ENCODE peak calls at places on chromosomes 5 and 9, in four cellular contexts. Z is GM23248, Q is GM23338, N is PC-9. J is an unnamed sample.

GRCh38 chr9:115443890-115444289 is 325.9 kb upstream of the TNC start:
- DNase-seq in N (no peak), Z (no peak), Q (no peak), J (no peak)

GRCh38 chr9:19782005-19782404 is 6.8 kb downstream of the SLC24A2 start:
- DNase-seq in Z (no peak), Q (peak; percentile 50), N (no peak), J (no peak)

GRCh38 chr5:40672440-40672839 is 7.3 kb upstream of the PTGER4 start:
- DNase-seq in Q (no peak), N (no peak), Z (no peak), J (no peak)

GRCh38 chr5:135242496-135243193 is 156.4 kb downstream of the MACROH2A1 start:
- DNase-seq in Z (peak; percentile 77), N (no peak), Q (no peak), J (no peak)

GRCh38 chr5:157459715-157460599 is at the start of gene NIPAL4:
- DNase-seq in Z (peak; percentile 48), Q (peak; percentile 68), N (no peak), J (peak; percentile 77)

GRCh38 chr5:157532022-157532421 is 43.6 kb downstream of the ADAM19 start:
- DNase-seq in Z (no peak), Q (no peak), N (no peak), J (no peak)

GRCh38 chr5:141597814-141598213 is 21.0 kb downstream of the DIAPH1 start:
- DNase-seq in Z (no peak), Q (no peak), N (no peak), J (no peak)

GRCh38 chr5:59732301-59732700 is 161.2 kb downstream of the PDE4D start:
- DNase-seq in Z (no peak), N (no peak), Q (peak; percentile 24), J (no peak)

GRCh38 chr5:149410721-149411432 is 31.8 kb upstream of the IL17B start:
- DNase-seq in Q (no peak), N (no peak), Z (no peak), J (no peak)

GRCh38 chr5:138354926-138355378 is 2.5 kb downstream of the KDM3B start:
- DNase-seq in Z (peak; percentile 89), N (peak; percentile 72), Q (peak; percentile 91), J (peak; percentile 64)

GRCh38 chr9:14314929-14315753 is 1.2 kb upstream of the NFIB start:
- DNase-seq in N (peak; percentile 57), Z (peak; percentile 69), Q (peak; percentile 74), J (peak; percentile 91)

GRCh38 chr9:134688231-134688630 is 46.6 kb downstream of the COL5A1 start:
- DNase-seq in Q (no peak), Z (no peak), N (no peak), J (no peak)

GRCh38 chr5:169763437-169764301 is 126.6 kb downstream of the DOCK2 start:
- DNase-seq in Z (peak; percentile 44), N (no peak), Q (no peak), J (peak; percentile 33)

GRCh38 chr5:146745937-146746577 is 132.5 kb downstream of the PPP2R2B start:
- DNase-seq in N (no peak), Q (no peak), Z (no peak), J (no peak)

GRCh38 chr9:128819716-128820664 is 1.7 kb downstream of the ENDOG start:
- DNase-seq in Z (peak; percentile 82), N (no peak), Q (no peak), J (peak; percentile 88)

GRCh38 chr5:22557251-22557650 is 295.9 kb downstream of the CDH12 start:
- DNase-seq in Q (no peak), Z (no peak), N (no peak), J (no peak)

GRCh38 chr5:154860123-154860522 is 1.7 kb downstream of the CNOT8 start:
- DNase-seq in N (peak; percentile 67), Q (peak; percentile 26), Z (peak; percentile 79), J (no peak)

GRCh38 chr5:91378683-91379601 is 4.2 kb downstream of the ARRDC3 start:
- DNase-seq in Z (peak; percentile 33), Q (peak; percentile 66), N (no peak), J (no peak)

GRCh38 chr9:138024131-138024530 is 146.5 kb downstream of the CACNA1B start:
- DNase-seq in Q (no peak), Z (no peak), N (no peak), J (no peak)

GRCh38 chr9:127772603-127773002 is 5.9 kb downstream of the SH2D3C start:
- DNase-seq in Q (no peak), N (no peak), Z (no peak), J (no peak)

GRCh38 chr5:116444373-116445058 is 130.1 kb downstream of the SEMA6A start:
- DNase-seq in Z (no peak), Q (no peak), N (no peak), J (no peak)
- H3F3A ChIP-seq in Z (no peaks in the 10 kb centered on the region), Q (peaks cover 16% of the 10 kb centered on the region), N (no peaks in the 10 kb centered on the region), J (no peaks in the 10 kb centered on the region)

GRCh38 chr9:123355761-123356520 is at the start of gene CRB2:
- DNase-seq in Z (no peak), N (no peak), Q (peak; percentile 92), J (peak; percentile 42)
- H3F3A ChIP-seq in Z (no peaks in the 10 kb centered on the region), N (peaks cover 6% of the 10 kb centered on the region), Q (peaks cover 12% of the 10 kb centered on the region), J (no peaks in the 10 kb centered on the region)

GRCh38 chr9:108662935-108663334 is 192.9 kb downstream of the ACTL7B start:
- DNase-seq in N (no peak), Z (peak; percentile 12), Q (no peak), J (no peak)
- H3F3A ChIP-seq in N (no peaks in the 10 kb centered on the region), Z (peaks cover 38% of the 10 kb centered on the region), Q (no peaks in the 10 kb centered on the region), J (no peaks in the 10 kb centered on the region)

GRCh38 chr5:32585122-32585445 is 273 bp upstream of the SUB1 start:
- DNase-seq in Z (no peak), Q (no peak), N (no peak), J (no peak)

GRCh38 chr5:32586251-32586642 is 890 bp downstream of the SUB1 start:
- DNase-seq in Z (no peak), N (no peak), Q (no peak), J (no peak)

GRCh38 chr5:32584651-32585050 is 706 bp upstream of the SUB1 start:
- DNase-seq in N (no peak), Q (no peak), Z (peak; percentile 31), J (no peak)

GRCh38 chr5:32587067-32587551 is 1.8 kb downstream of the SUB1 start:
- DNase-seq in N (no peak), Q (no peak), Z (no peak), J (no peak)

DNA sequence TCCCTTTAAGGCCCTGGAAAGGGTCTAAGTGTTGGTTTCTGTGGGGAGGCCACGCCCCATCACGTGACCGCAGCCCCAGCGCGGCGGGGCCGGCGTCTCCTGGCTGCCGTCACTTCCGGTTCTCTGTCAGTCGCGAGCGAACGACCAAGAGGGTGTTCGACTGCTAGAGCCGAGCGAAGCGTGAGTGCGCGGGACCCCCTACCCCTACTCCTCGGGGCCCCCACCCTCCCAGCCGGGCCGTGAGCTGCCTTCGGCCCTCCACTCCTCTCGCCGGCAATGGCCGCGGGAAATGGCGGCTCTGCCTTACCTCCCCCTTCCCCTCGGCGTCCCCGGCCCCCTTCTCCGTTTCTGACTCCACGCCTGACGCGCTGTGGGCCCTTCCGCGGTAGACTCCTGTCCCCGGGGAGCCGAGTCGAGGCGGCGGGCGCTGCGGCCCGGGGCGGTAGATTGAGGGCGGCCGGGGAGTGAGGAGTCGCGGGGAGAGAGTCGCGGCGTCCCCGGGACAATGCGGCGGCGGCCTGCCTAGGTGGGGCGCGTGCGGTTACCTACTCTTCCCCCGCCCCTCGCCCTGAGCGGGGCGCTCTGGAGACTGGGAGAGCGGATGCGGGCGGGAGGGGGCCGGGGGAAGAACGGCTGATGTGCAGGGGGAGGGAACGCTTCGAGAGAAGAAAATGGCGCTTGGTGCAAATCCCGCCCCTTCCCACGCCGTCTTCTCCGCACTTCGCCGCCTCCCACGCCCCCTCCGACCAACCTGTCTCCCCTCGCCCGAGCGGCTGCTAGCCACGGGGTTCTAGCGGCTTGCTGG is at the start of gene SUB1:
- DNase-seq in Q (peak; percentile 94), Z (peak; percentile 94), N (peak; percentile 87), J (peak; percentile 96)
- H3F3A ChIP-seq in Q (peaks cover 5% of the 10 kb centered on the region), Z (peaks cover 39% of the 10 kb centered on the region), N (peaks cover 8% of the 10 kb centered on the region), J (peaks cover 29% of the 10 kb centered on the region)